ENCODE peak calls at places on chromosomes 11 and 22, in five cellular contexts. One of them, this sample, is unnamed. For H3K36me3 and H3K4me1, the result is how much of the 10 kb centered on the place peaks cover.

GRCh38 chr11:85694385-85694980 is 8.5 kb upstream of the CCDC89 start:
- DNase-seq in body of pancreas: no peak
- DNase-seq in PC-9: peak
- DNase-seq in HCT116: peak
- DNase-seq in heart right ventricle: no peak
- DNase-seq in this sample: no peak

GRCh38 chr11:72599325-72600117 is 74.7 kb downstream of the PDE2A start:
- DNase-seq in body of pancreas: no peak
- DNase-seq in PC-9: no peak
- DNase-seq in HCT116: no peak
- DNase-seq in heart right ventricle: no peak
- DNase-seq in this sample: no peak

GRCh38 chr22:35648066-35649025 is at the start of gene APOL6:
- DNase-seq in body of pancreas: no peak
- DNase-seq in PC-9: peak
- DNase-seq in HCT116: no peak
- DNase-seq in heart right ventricle: peak
- DNase-seq in this sample: no peak

GRCh38 chr22:41106122-41106968 is 14.0 kb downstream of the EP300 start:
- DNase-seq in body of pancreas: no peak
- DNase-seq in PC-9: no peak
- DNase-seq in HCT116: no peak
- DNase-seq in heart right ventricle: no peak
- DNase-seq in this sample: no peak

GRCh38 chr11:127106142-127106541 is 105.6 kb upstream of the KIRREL3 start:
- DNase-seq in body of pancreas: peak
- DNase-seq in PC-9: no peak
- DNase-seq in HCT116: no peak
- DNase-seq in heart right ventricle: no peak
- DNase-seq in this sample: no peak

GRCh38 chr11:134558916-134559616 is 147.0 kb upstream of the B3GAT1 start:
- DNase-seq in body of pancreas: no peak
- DNase-seq in PC-9: no peak
- DNase-seq in HCT116: no peak
- DNase-seq in heart right ventricle: peak
- DNase-seq in this sample: no peak

GRCh38 chr11:113773092-113773415 is 438 bp downstream of the ZW10 start:
- DNase-seq in body of pancreas: no peak
- DNase-seq in PC-9: no peak
- DNase-seq in HCT116: no peak
- DNase-seq in heart right ventricle: no peak
- DNase-seq in this sample: no peak

GRCh38 chr22:40592352-40593113 is 44.0 kb downstream of the MRTFA start:
- DNase-seq in body of pancreas: no peak
- DNase-seq in PC-9: no peak
- DNase-seq in HCT116: no peak
- DNase-seq in heart right ventricle: no peak
- DNase-seq in this sample: no peak

GRCh38 chr22:30575859-30576258 is 1.4 kb upstream of the GAL3ST1 start:
- DNase-seq in body of pancreas: peak
- DNase-seq in PC-9: no peak
- DNase-seq in HCT116: no peak
- DNase-seq in heart right ventricle: no peak
- DNase-seq in this sample: no peak

GRCh38 chr11:128686745-128687177 is 7.1 kb upstream of the FLI1 start:
- DNase-seq in body of pancreas: no peak
- DNase-seq in PC-9: no peak
- DNase-seq in HCT116: no peak
- DNase-seq in heart right ventricle: no peak
- DNase-seq in this sample: no peak

GRCh38 chr11:113168358-113168757 is 146.0 kb upstream of the TTC12 start:
- DNase-seq in body of pancreas: no peak
- DNase-seq in PC-9: no peak
- DNase-seq in HCT116: no peak
- DNase-seq in heart right ventricle: no peak
- DNase-seq in this sample: no peak

GRCh38 chr11:128172046-128172878 is 415.1 kb downstream of the ETS1 start:
- DNase-seq in body of pancreas: peak
- DNase-seq in PC-9: peak
- DNase-seq in HCT116: peak
- DNase-seq in heart right ventricle: peak
- DNase-seq in this sample: peak

GRCh38 chr11:11940551-11940950 is 67.9 kb downstream of the DKK3 start:
- DNase-seq in body of pancreas: no peak
- DNase-seq in PC-9: no peak
- DNase-seq in HCT116: no peak
- DNase-seq in heart right ventricle: no peak
- DNase-seq in this sample: no peak

GRCh38 chr11:126510621-126511370 is 155.3 kb downstream of the ST3GAL4 start:
- DNase-seq in body of pancreas: no peak
- DNase-seq in PC-9: no peak
- DNase-seq in HCT116: no peak
- DNase-seq in heart right ventricle: no peak
- DNase-seq in this sample: no peak

GRCh38 chr11:10304495-10305261 is at the start of gene ADM:
- DNase-seq in body of pancreas: peak
- DNase-seq in PC-9: peak
- DNase-seq in HCT116: peak
- DNase-seq in heart right ventricle: peak
- DNase-seq in this sample: peak

GRCh38 chr11:67422894-67423293 is 5.4 kb upstream of the RPS6KB2 start:
- DNase-seq in body of pancreas: no peak
- DNase-seq in PC-9: peak
- DNase-seq in HCT116: no peak
- DNase-seq in heart right ventricle: no peak
- DNase-seq in this sample: no peak

GRCh38 chr11:1148752-1149180 is 9.0 kb upstream of the MUC5AC start:
- DNase-seq in body of pancreas: no peak
- DNase-seq in PC-9: no peak
- DNase-seq in HCT116: no peak
- DNase-seq in heart right ventricle: no peak
- DNase-seq in this sample: no peak

GRCh38 chr11:59643390-59643789 is 25.4 kb downstream of the PATL1 start:
- DNase-seq in body of pancreas: no peak
- DNase-seq in PC-9: no peak
- DNase-seq in HCT116: no peak
- DNase-seq in heart right ventricle: no peak
- DNase-seq in this sample: no peak

GRCh38 chr11:72072348-72072747 is 8.0 kb downstream of the NUMA1 start:
- DNase-seq in body of pancreas: no peak
- DNase-seq in PC-9: peak
- DNase-seq in HCT116: peak
- DNase-seq in heart right ventricle: no peak
- DNase-seq in this sample: no peak

GRCh38 chr22:17945851-17946690 is 78.3 kb downstream of the MICAL3 start:
- DNase-seq in body of pancreas: no peak
- DNase-seq in PC-9: no peak
- DNase-seq in HCT116: no peak
- DNase-seq in heart right ventricle: no peak
- DNase-seq in this sample: no peak

GRCh38 chr11:92311616-92312449 is 87.2 kb downstream of the FAT3 start:
- DNase-seq in body of pancreas: no peak
- DNase-seq in PC-9: no peak
- DNase-seq in HCT116: no peak
- DNase-seq in heart right ventricle: no peak
- DNase-seq in this sample: no peak

GRCh38 chr11:123450593-123450992 is 20.5 kb downstream of the GRAMD1B start:
- DNase-seq in body of pancreas: no peak
- DNase-seq in PC-9: no peak
- DNase-seq in HCT116: no peak
- DNase-seq in heart right ventricle: peak
- DNase-seq in this sample: no peak

GRCh38 chr22:18096823-18097222 is 13.8 kb upstream of the TUBA8 start:
- DNase-seq in body of pancreas: no peak
- DNase-seq in PC-9: no peak
- DNase-seq in HCT116: no peak
- DNase-seq in heart right ventricle: no peak
- DNase-seq in this sample: no peak

GRCh38 chr11:100776212-100776896 is 89.3 kb downstream of the ARHGAP42 start:
- DNase-seq in body of pancreas: no peak
- DNase-seq in PC-9: peak
- DNase-seq in HCT116: peak
- DNase-seq in heart right ventricle: no peak
- DNase-seq in this sample: no peak

GRCh38 chr11:10490398-10491232 is 35.6 kb downstream of the AMPD3 start:
- DNase-seq in body of pancreas: peak
- DNase-seq in PC-9: peak
- DNase-seq in HCT116: peak
- DNase-seq in heart right ventricle: peak
- DNase-seq in this sample: no peak

GRCh38 chr11:74844072-74844471 is 95.4 kb downstream of the RNF169 start:
- DNase-seq in body of pancreas: no peak
- DNase-seq in PC-9: no peak
- DNase-seq in HCT116: no peak
- DNase-seq in heart right ventricle: no peak
- DNase-seq in this sample: no peak

GRCh38 chr11:1676254-1676740 is 20.7 kb upstream of the KRTAP5-6 start:
- DNase-seq in body of pancreas: no peak
- DNase-seq in PC-9: no peak
- DNase-seq in HCT116: no peak
- DNase-seq in heart right ventricle: no peak
- DNase-seq in this sample: no peak

GRCh38 chr11:31812392-31813241 is 1.5 kb upstream of the PAX6 start:
- DNase-seq in body of pancreas: no peak
- DNase-seq in PC-9: no peak
- DNase-seq in HCT116: no peak
- DNase-seq in heart right ventricle: no peak
- DNase-seq in this sample: no peak

GRCh38 chr11:48116437-48116836 is 100.2 kb upstream of the OR4B1 start:
- DNase-seq in body of pancreas: no peak
- DNase-seq in PC-9: no peak
- DNase-seq in HCT116: no peak
- DNase-seq in heart right ventricle: no peak
- DNase-seq in this sample: no peak
- H3K36me3 ChIP-seq in body of pancreas: under half
- H3K36me3 ChIP-seq in PC-9: under half
- H3K36me3 ChIP-seq in HCT116: under half
- H3K36me3 ChIP-seq in heart right ventricle: under half
- H3K36me3 ChIP-seq in this sample: under half

GRCh38 chr11:3052567-3052966 is 4.7 kb downstream of the CARS1 start:
- DNase-seq in body of pancreas: no peak
- DNase-seq in PC-9: no peak
- DNase-seq in HCT116: no peak
- DNase-seq in heart right ventricle: no peak
- DNase-seq in this sample: no peak
- H3K4me1 ChIP-seq in body of pancreas: under half
- H3K4me1 ChIP-seq in PC-9: under half
- H3K4me1 ChIP-seq in HCT116: under half
- H3K4me1 ChIP-seq in heart right ventricle: half or more
- H3K4me1 ChIP-seq in this sample: under half

GRCh38 chr11:47152953-47153950 is 23.4 kb downstream of the ARFGAP2 start:
- DNase-seq in body of pancreas: peak
- DNase-seq in PC-9: peak
- DNase-seq in HCT116: no peak
- DNase-seq in heart right ventricle: peak
- DNase-seq in this sample: no peak
- H3K27ac ChIP-seq in body of pancreas: peak
- H3K27ac ChIP-seq in PC-9: no peak
- H3K27ac ChIP-seq in HCT116: no peak
- H3K27ac ChIP-seq in heart right ventricle: no peak
- H3K27ac ChIP-seq in this sample: peak

GRCh38 chr22:31628362-31628761 is 33.7 kb downstream of the PISD start:
- DNase-seq in body of pancreas: no peak
- DNase-seq in PC-9: no peak
- DNase-seq in HCT116: no peak
- DNase-seq in heart right ventricle: no peak
- DNase-seq in this sample: no peak

GRCh38 chr22:31629741-31630184 is 32.3 kb downstream of the PISD start:
- DNase-seq in body of pancreas: no peak
- DNase-seq in PC-9: no peak
- DNase-seq in HCT116: no peak
- DNase-seq in heart right ventricle: no peak
- DNase-seq in this sample: no peak

GRCh38 chr22:31630331-31631329 is 31.4 kb downstream of the PISD start:
- DNase-seq in body of pancreas: peak
- DNase-seq in PC-9: peak
- DNase-seq in HCT116: no peak
- DNase-seq in heart right ventricle: peak
- DNase-seq in this sample: peak

GRCh38 chr22:31628969-31629723 is 32.9 kb downstream of the PISD start:
- DNase-seq in body of pancreas: no peak
- DNase-seq in PC-9: no peak
- DNase-seq in HCT116: no peak
- DNase-seq in heart right ventricle: no peak
- DNase-seq in this sample: no peak

DNA sequence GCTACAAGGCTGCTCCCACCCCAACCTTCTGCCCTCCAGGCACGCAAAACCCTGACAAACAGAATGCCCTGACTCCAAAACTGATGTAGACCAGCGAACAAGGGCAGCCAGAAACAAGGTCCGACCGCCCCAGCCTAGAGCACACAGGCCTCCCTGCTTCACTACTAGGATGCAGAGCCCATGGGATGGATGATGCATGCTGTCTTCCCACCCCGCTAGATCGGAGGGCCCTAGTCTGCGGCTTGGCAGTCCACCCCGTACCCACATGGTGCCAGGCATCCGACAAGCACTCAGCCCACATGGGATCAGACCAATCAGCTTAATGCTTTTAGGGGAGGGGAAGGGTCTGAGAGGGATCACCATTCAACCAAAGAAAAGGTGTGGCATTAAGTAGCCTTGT is 30.6 kb downstream of the PISD start:
- DNase-seq in body of pancreas: no peak
- DNase-seq in PC-9: no peak
- DNase-seq in HCT116: no peak
- DNase-seq in heart right ventricle: no peak
- DNase-seq in this sample: no peak
- H3K36me3 ChIP-seq in body of pancreas: under half
- H3K36me3 ChIP-seq in PC-9: under half
- H3K36me3 ChIP-seq in HCT116: under half
- H3K36me3 ChIP-seq in heart right ventricle: under half
- H3K36me3 ChIP-seq in this sample: under half

GRCh38 chr11:69655479-69656394 is 14.8 kb downstream of the CCND1 start:
- DNase-seq in body of pancreas: no peak
- DNase-seq in PC-9: no peak
- DNase-seq in HCT116: no peak
- DNase-seq in heart right ventricle: no peak
- DNase-seq in this sample: no peak
- H3K4me1 ChIP-seq in body of pancreas: under half
- H3K4me1 ChIP-seq in PC-9: under half
- H3K4me1 ChIP-seq in HCT116: under half
- H3K4me1 ChIP-seq in heart right ventricle: under half
- H3K4me1 ChIP-seq in this sample: under half

GRCh38 chr11:65611758-65612603 is 2.0 kb downstream of the MAP3K11 start:
- DNase-seq in body of pancreas: no peak
- DNase-seq in PC-9: no peak
- DNase-seq in HCT116: no peak
- DNase-seq in heart right ventricle: peak
- DNase-seq in this sample: no peak

GRCh38 chr11:65609711-65610110 is 4.3 kb downstream of the MAP3K11 start:
- DNase-seq in body of pancreas: no peak
- DNase-seq in PC-9: no peak
- DNase-seq in HCT116: no peak
- DNase-seq in heart right ventricle: no peak
- DNase-seq in this sample: no peak

GRCh38 chr11:65609236-65609635 is 4.8 kb downstream of the MAP3K11 start:
- DNase-seq in body of pancreas: no peak
- DNase-seq in PC-9: no peak
- DNase-seq in HCT116: no peak
- DNase-seq in heart right ventricle: no peak
- DNase-seq in this sample: no peak

GRCh38 chr11:65612691-65613090 is 1.3 kb downstream of the MAP3K11 start:
- DNase-seq in body of pancreas: no peak
- DNase-seq in PC-9: no peak
- DNase-seq in HCT116: no peak
- DNase-seq in heart right ventricle: no peak
- DNase-seq in this sample: no peak

GRCh38 chr11:65611028-65611757 is 2.8 kb downstream of the MAP3K11 start:
- DNase-seq in body of pancreas: no peak
- DNase-seq in PC-9: no peak
- DNase-seq in HCT116: no peak
- DNase-seq in heart right ventricle: peak
- DNase-seq in this sample: no peak
- H3K27ac ChIP-seq in body of pancreas: peak
- H3K27ac ChIP-seq in PC-9: no peak
- H3K27ac ChIP-seq in HCT116: no peak
- H3K27ac ChIP-seq in heart right ventricle: peak
- H3K27ac ChIP-seq in this sample: peak